ENCODE peak calls at places on chromosomes 12 and 14, in five cellular contexts. One of them, this sample, is unnamed.

GRCh38 chr14:92679246-92679645 is 69.2 kb downstream of the LGMN start:
- DNase-seq in fibroblast of lung: no peak
- DNase-seq in fibroblast of mammary gland: no peak
- DNase-seq in CD8-positive, alpha-beta T cell: no peak
- DNase-seq in left ventricle myocardium inferior: no peak
- DNase-seq in this sample: no peak

GRCh38 chr14:20652996-20653975 is 11.8 kb upstream of the OR6S1 start:
- DNase-seq in fibroblast of mammary gland: peak
- DNase-seq in left ventricle myocardium inferior: no peak
- DNase-seq in fibroblast of lung: peak
- DNase-seq in CD8-positive, alpha-beta T cell: no peak
- DNase-seq in this sample: peak

GRCh38 chr14:72301352-72301751 is 369.1 kb downstream of the RGS6 start:
- DNase-seq in fibroblast of lung: no peak
- DNase-seq in fibroblast of mammary gland: no peak
- DNase-seq in CD8-positive, alpha-beta T cell: no peak
- DNase-seq in left ventricle myocardium inferior: no peak
- DNase-seq in this sample: no peak

GRCh38 chr12:110811972-110812371 is 34.8 kb upstream of the CCDC63 start:
- DNase-seq in CD8-positive, alpha-beta T cell: no peak
- DNase-seq in left ventricle myocardium inferior: no peak
- DNase-seq in fibroblast of lung: no peak
- DNase-seq in fibroblast of mammary gland: no peak
- DNase-seq in this sample: no peak

GRCh38 chr12:104190151-104190550 is 25.4 kb upstream of the TXNRD1 start:
- DNase-seq in fibroblast of mammary gland: no peak
- DNase-seq in CD8-positive, alpha-beta T cell: no peak
- DNase-seq in fibroblast of lung: peak
- DNase-seq in left ventricle myocardium inferior: no peak
- DNase-seq in this sample: no peak

GRCh38 chr12:6110006-6110405 is 14.5 kb downstream of the VWF start:
- DNase-seq in left ventricle myocardium inferior: no peak
- DNase-seq in fibroblast of mammary gland: no peak
- DNase-seq in fibroblast of lung: peak
- DNase-seq in CD8-positive, alpha-beta T cell: no peak
- DNase-seq in this sample: no peak

GRCh38 chr12:2183556-2184541 is 131.1 kb downstream of the CACNA1C start:
- DNase-seq in CD8-positive, alpha-beta T cell: no peak
- DNase-seq in fibroblast of mammary gland: peak
- DNase-seq in left ventricle myocardium inferior: no peak
- DNase-seq in fibroblast of lung: peak
- DNase-seq in this sample: peak

GRCh38 chr14:69559581-69560011 is 15.1 kb downstream of the CCDC177 start:
- DNase-seq in CD8-positive, alpha-beta T cell: no peak
- DNase-seq in fibroblast of mammary gland: no peak
- DNase-seq in fibroblast of lung: no peak
- DNase-seq in left ventricle myocardium inferior: no peak
- DNase-seq in this sample: no peak

GRCh38 chr12:71551529-71551928 is 111.9 kb downstream of the LGR5 start:
- DNase-seq in CD8-positive, alpha-beta T cell: no peak
- DNase-seq in fibroblast of lung: peak
- DNase-seq in left ventricle myocardium inferior: no peak
- DNase-seq in fibroblast of mammary gland: peak
- DNase-seq in this sample: peak

GRCh38 chr12:99444859-99445316 is 202.7 kb upstream of the GARIN6 start:
- DNase-seq in fibroblast of lung: peak
- DNase-seq in left ventricle myocardium inferior: no peak
- DNase-seq in fibroblast of mammary gland: no peak
- DNase-seq in CD8-positive, alpha-beta T cell: no peak
- DNase-seq in this sample: no peak

GRCh38 chr12:42585846-42586226 is 3.7 kb downstream of the PRICKLE1 start:
- DNase-seq in left ventricle myocardium inferior: no peak
- DNase-seq in CD8-positive, alpha-beta T cell: no peak
- DNase-seq in fibroblast of mammary gland: no peak
- DNase-seq in fibroblast of lung: peak
- DNase-seq in this sample: no peak

GRCh38 chr12:105204916-105205315 is 31.1 kb downstream of the APPL2 start:
- DNase-seq in fibroblast of lung: peak
- DNase-seq in left ventricle myocardium inferior: no peak
- DNase-seq in CD8-positive, alpha-beta T cell: no peak
- DNase-seq in fibroblast of mammary gland: peak
- DNase-seq in this sample: peak

GRCh38 chr14:72443256-72443655 is 450.6 kb downstream of the DPF3 start:
- DNase-seq in fibroblast of lung: peak
- DNase-seq in CD8-positive, alpha-beta T cell: no peak
- DNase-seq in left ventricle myocardium inferior: no peak
- DNase-seq in fibroblast of mammary gland: no peak
- DNase-seq in this sample: no peak

DNA sequence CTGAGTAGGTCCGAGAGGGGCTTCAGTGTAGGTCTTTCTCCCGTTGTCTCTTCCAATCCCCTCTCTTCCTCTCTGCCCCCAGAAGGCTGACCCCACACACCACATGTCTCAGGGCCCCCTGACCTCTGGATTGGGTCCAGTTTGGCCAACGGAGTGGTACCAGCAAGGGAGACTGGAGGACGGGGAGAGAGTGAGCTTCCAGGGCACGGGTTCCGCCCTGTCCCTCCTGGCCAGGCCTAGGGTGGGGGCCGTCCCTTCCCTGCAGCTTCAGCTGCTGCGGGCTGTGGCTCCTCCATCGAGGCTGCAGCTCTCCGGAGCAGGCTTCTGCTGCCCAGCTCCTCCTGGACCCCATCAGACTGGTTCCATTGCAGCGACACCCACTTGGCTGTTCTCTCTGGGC is 17.4 kb downstream of the FZD10 start:
- DNase-seq in CD8-positive, alpha-beta T cell: no peak
- DNase-seq in fibroblast of mammary gland: no peak
- DNase-seq in fibroblast of lung: no peak
- DNase-seq in left ventricle myocardium inferior: no peak
- DNase-seq in this sample: no peak
- H3K4me3 ChIP-seq in CD8-positive, alpha-beta T cell: no peak
- H3K4me3 ChIP-seq in fibroblast of mammary gland: no peak
- H3K4me3 ChIP-seq in fibroblast of lung: no peak
- H3K4me3 ChIP-seq in left ventricle myocardium inferior: no peak
- H3K4me3 ChIP-seq in this sample: no peak

DNA sequence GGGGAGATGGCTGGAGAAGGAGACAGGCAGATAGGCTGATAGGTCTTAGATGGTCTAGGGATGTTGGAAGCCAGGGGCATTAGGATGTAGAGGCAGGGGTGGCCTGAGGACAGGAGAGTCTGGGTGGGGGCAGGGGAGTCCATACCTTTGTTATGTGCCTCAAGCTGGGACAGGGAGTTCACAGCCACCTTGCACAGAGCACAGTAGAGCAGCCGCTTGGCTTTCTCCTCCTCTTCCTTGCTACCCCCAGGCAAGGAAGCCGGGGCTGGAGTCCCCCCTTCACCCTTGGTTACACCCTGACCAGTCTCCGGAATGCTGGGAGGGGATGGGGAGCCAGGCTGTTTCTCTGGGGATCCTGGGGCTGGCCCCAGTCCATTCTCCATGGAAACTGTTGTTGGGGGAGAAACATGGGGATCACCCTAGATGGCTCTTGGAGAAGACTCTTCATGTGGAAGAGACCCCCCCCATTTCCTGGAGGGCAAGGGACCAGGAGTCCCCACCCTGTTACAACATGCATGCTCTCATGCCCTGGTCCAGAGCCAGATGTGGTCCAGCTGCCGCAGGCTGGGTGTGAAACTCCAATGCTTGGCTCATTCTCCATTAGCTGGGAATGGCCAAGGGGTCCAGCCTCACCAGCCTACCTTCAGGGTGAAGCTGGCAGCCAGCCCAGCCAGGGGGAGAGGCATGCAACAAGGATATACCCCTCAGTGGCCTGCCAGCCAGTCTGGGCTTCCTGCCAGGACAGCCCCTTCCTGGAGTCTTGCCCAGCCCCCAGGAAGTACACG is 7.2 kb upstream of the GPR84 start:
- DNase-seq in fibroblast of lung: no peak
- DNase-seq in CD8-positive, alpha-beta T cell: no peak
- DNase-seq in left ventricle myocardium inferior: peak
- DNase-seq in fibroblast of mammary gland: no peak
- DNase-seq in this sample: no peak
- H3K4me3 ChIP-seq in fibroblast of lung: no peak
- H3K4me3 ChIP-seq in CD8-positive, alpha-beta T cell: no peak
- H3K4me3 ChIP-seq in left ventricle myocardium inferior: peak
- H3K4me3 ChIP-seq in fibroblast of mammary gland: no peak
- H3K4me3 ChIP-seq in this sample: no peak

GRCh38 chr12:109608796-109609195 is 35.2 kb downstream of the MVK start:
- DNase-seq in left ventricle myocardium inferior: no peak
- DNase-seq in CD8-positive, alpha-beta T cell: no peak
- DNase-seq in fibroblast of mammary gland: no peak
- DNase-seq in fibroblast of lung: no peak
- DNase-seq in this sample: no peak

GRCh38 chr12:109609256-109609821 is 35.7 kb downstream of the MVK start:
- DNase-seq in fibroblast of lung: no peak
- DNase-seq in left ventricle myocardium inferior: no peak
- DNase-seq in fibroblast of mammary gland: no peak
- DNase-seq in CD8-positive, alpha-beta T cell: no peak
- DNase-seq in this sample: no peak

GRCh38 chr12:109606261-109607028 is 32.9 kb downstream of the MVK start:
- DNase-seq in fibroblast of lung: no peak
- DNase-seq in fibroblast of mammary gland: no peak
- DNase-seq in CD8-positive, alpha-beta T cell: no peak
- DNase-seq in left ventricle myocardium inferior: peak
- DNase-seq in this sample: peak

GRCh38 chr12:109607618-109608017 is 34.0 kb downstream of the MVK start:
- DNase-seq in fibroblast of lung: no peak
- DNase-seq in left ventricle myocardium inferior: no peak
- DNase-seq in CD8-positive, alpha-beta T cell: no peak
- DNase-seq in fibroblast of mammary gland: no peak
- DNase-seq in this sample: no peak

DNA sequence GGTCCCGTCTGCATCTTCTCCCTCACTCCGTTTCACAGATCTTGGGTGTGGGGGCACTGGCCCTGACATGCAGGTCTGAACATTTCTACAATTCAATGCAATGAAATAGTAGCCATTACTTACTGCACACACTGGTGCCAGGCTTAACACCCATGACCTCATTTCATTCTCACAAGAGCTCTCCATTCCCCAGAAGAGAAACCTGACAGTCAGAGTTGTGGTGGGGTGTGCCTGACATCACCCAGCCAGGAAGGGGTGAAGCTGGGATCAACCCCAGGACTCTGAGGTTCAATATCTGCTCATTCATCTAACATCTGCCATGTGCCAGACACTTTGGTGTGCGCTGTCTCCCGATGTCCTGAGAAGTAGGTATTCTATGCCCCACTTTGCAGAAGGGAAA is 34.7 kb downstream of the MVK start:
- DNase-seq in fibroblast of mammary gland: no peak
- DNase-seq in left ventricle myocardium inferior: no peak
- DNase-seq in CD8-positive, alpha-beta T cell: no peak
- DNase-seq in fibroblast of lung: no peak
- DNase-seq in this sample: no peak
- H3K4me3 ChIP-seq in fibroblast of mammary gland: no peak
- H3K4me3 ChIP-seq in left ventricle myocardium inferior: no peak
- H3K4me3 ChIP-seq in CD8-positive, alpha-beta T cell: no peak
- H3K4me3 ChIP-seq in fibroblast of lung: no peak
- H3K4me3 ChIP-seq in this sample: no peak

GRCh38 chr12:49960474-49961110 is 1.1 kb upstream of the AQP5 start:
- DNase-seq in fibroblast of lung: no peak
- DNase-seq in fibroblast of mammary gland: no peak
- DNase-seq in CD8-positive, alpha-beta T cell: no peak
- DNase-seq in left ventricle myocardium inferior: no peak
- DNase-seq in this sample: no peak
- H3K4me3 ChIP-seq in fibroblast of lung: no peak
- H3K4me3 ChIP-seq in fibroblast of mammary gland: no peak
- H3K4me3 ChIP-seq in CD8-positive, alpha-beta T cell: no peak
- H3K4me3 ChIP-seq in left ventricle myocardium inferior: peak
- H3K4me3 ChIP-seq in this sample: no peak

DNA sequence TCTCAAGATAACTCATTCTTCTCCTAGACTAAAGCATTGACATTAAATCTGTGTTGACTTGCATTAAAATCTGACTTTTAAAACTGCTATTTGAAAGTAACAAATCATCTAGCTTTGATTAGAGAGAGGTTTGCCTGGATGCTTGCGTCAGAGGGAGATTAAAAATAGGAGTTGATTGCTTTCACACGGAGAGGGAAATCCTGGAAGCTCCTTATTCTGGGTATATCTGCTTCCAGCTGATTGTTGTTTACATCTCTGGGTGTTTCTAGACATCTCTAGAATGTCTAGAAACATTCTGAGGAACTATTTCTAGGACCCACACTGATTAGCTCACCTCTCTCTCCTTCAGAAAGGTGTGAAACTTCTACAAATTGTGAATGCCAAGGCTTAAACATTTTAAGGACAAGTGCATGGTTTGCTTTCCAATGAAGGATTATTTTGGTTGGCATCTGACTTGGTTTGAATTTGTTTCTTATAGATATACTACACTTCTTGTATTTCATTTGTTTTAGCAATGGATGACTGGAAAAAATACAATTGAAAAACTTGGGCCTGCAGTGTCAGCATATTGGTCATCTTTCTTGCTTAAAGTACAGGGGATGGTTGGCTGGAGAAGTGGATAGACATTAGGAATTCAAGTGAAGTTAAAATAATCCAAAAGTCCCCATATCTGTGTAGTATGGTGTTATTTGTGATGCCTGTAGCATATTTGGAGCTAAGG is 2.1 kb downstream of the DIP2B start:
- DNase-seq in CD8-positive, alpha-beta T cell: no peak
- DNase-seq in fibroblast of mammary gland: no peak
- DNase-seq in fibroblast of lung: peak
- DNase-seq in left ventricle myocardium inferior: no peak
- DNase-seq in this sample: no peak
- H3K4me3 ChIP-seq in CD8-positive, alpha-beta T cell: no peak
- H3K4me3 ChIP-seq in fibroblast of mammary gland: no peak
- H3K4me3 ChIP-seq in fibroblast of lung: peak
- H3K4me3 ChIP-seq in left ventricle myocardium inferior: peak
- H3K4me3 ChIP-seq in this sample: peak

GRCh38 chr14:105488781-105489606 is 2.1 kb upstream of the TEDC1 start:
- DNase-seq in CD8-positive, alpha-beta T cell: no peak
- DNase-seq in fibroblast of mammary gland: no peak
- DNase-seq in fibroblast of lung: no peak
- DNase-seq in left ventricle myocardium inferior: peak
- DNase-seq in this sample: no peak
- H3K4me3 ChIP-seq in CD8-positive, alpha-beta T cell: peak
- H3K4me3 ChIP-seq in fibroblast of mammary gland: no peak
- H3K4me3 ChIP-seq in fibroblast of lung: peak
- H3K4me3 ChIP-seq in left ventricle myocardium inferior: peak
- H3K4me3 ChIP-seq in this sample: no peak

GRCh38 chr12:76260390-76260748 is 87.8 kb downstream of the BBS10 start:
- DNase-seq in left ventricle myocardium inferior: no peak
- DNase-seq in fibroblast of lung: peak
- DNase-seq in CD8-positive, alpha-beta T cell: no peak
- DNase-seq in fibroblast of mammary gland: peak
- DNase-seq in this sample: no peak
- H3K4me3 ChIP-seq in left ventricle myocardium inferior: no peak
- H3K4me3 ChIP-seq in fibroblast of lung: peak
- H3K4me3 ChIP-seq in CD8-positive, alpha-beta T cell: no peak
- H3K4me3 ChIP-seq in fibroblast of mammary gland: peak
- H3K4me3 ChIP-seq in this sample: peak